ENCODE peak calls at places on chromosomes 4 and X, in eight cellular contexts. One of them, this sample, is unnamed.

GRCh38 chr4:107736924-107737448 is 17.0 kb upstream of the PAPSS1 start:
- DNase-seq in fibroblast of the aortic adventitia: peak; percentile 76
- DNase-seq in neural crest cell: peak; percentile 68
- DNase-seq in tibial nerve: no peak
- DNase-seq in A549: peak; percentile 29
- DNase-seq in GM10248: peak; percentile 48
- DNase-seq in endothelial cell: peak; percentile 74
- DNase-seq in esophagus squamous epithelium: no peak
- DNase-seq in this sample: peak; percentile 44

GRCh38 chr4:156169011-156169410 is 215.3 kb upstream of the CTSO start:
- DNase-seq in fibroblast of the aortic adventitia: peak; percentile 94
- DNase-seq in neural crest cell: peak; percentile 5
- DNase-seq in tibial nerve: no peak
- DNase-seq in A549: peak; percentile 4
- DNase-seq in GM10248: peak; percentile 17
- DNase-seq in endothelial cell: peak; percentile 48
- DNase-seq in esophagus squamous epithelium: no peak
- DNase-seq in this sample: peak; percentile 20

GRCh38 chr4:177339794-177340374 is 30.2 kb downstream of the NEIL3 start:
- DNase-seq in fibroblast of the aortic adventitia: peak; percentile 70
- DNase-seq in neural crest cell: no peak
- DNase-seq in tibial nerve: no peak
- DNase-seq in A549: peak; percentile 26
- DNase-seq in GM10248: peak; percentile 32
- DNase-seq in endothelial cell: no peak
- DNase-seq in esophagus squamous epithelium: no peak
- DNase-seq in this sample: peak; percentile 39

GRCh38 chr4:87732033-87732770 is 67.2 kb upstream of the IBSP start:
- DNase-seq in fibroblast of the aortic adventitia: peak; percentile 29
- DNase-seq in neural crest cell: no peak
- DNase-seq in tibial nerve: no peak
- DNase-seq in A549: no peak
- DNase-seq in GM10248: no peak
- DNase-seq in endothelial cell: no peak
- DNase-seq in esophagus squamous epithelium: no peak
- DNase-seq in this sample: no peak

GRCh38 chr4:157005193-157005592 is 33.6 kb upstream of the PDGFC start:
- DNase-seq in fibroblast of the aortic adventitia: no peak
- DNase-seq in neural crest cell: no peak
- DNase-seq in tibial nerve: no peak
- DNase-seq in A549: no peak
- DNase-seq in GM10248: no peak
- DNase-seq in endothelial cell: no peak
- DNase-seq in esophagus squamous epithelium: no peak
- DNase-seq in this sample: no peak

GRCh38 chr4:150978738-150979575 is 36.1 kb downstream of the LRBA start:
- DNase-seq in fibroblast of the aortic adventitia: no peak
- DNase-seq in neural crest cell: no peak
- DNase-seq in tibial nerve: no peak
- DNase-seq in A549: no peak
- DNase-seq in GM10248: no peak
- DNase-seq in endothelial cell: no peak
- DNase-seq in esophagus squamous epithelium: no peak
- DNase-seq in this sample: no peak

GRCh38 chr4:45662996-45663395 is 460.9 kb downstream of the GABRG1 start:
- DNase-seq in fibroblast of the aortic adventitia: peak; percentile 13
- DNase-seq in neural crest cell: no peak
- DNase-seq in tibial nerve: no peak
- DNase-seq in A549: no peak
- DNase-seq in GM10248: no peak
- DNase-seq in endothelial cell: no peak
- DNase-seq in esophagus squamous epithelium: no peak
- DNase-seq in this sample: no peak

GRCh38 chr4:37976991-37977470 is 16.8 kb downstream of the PTTG2 start:
- DNase-seq in fibroblast of the aortic adventitia: peak; percentile 46
- DNase-seq in neural crest cell: peak; percentile 70
- DNase-seq in tibial nerve: peak; percentile 60
- DNase-seq in A549: peak; percentile 61
- DNase-seq in GM10248: peak; percentile 90
- DNase-seq in endothelial cell: peak; percentile 81
- DNase-seq in esophagus squamous epithelium: peak; percentile 59
- DNase-seq in this sample: peak; percentile 91

GRCh38 chr4:111323496-111323895 is 700.6 kb upstream of the PITX2 start:
- DNase-seq in fibroblast of the aortic adventitia: peak; percentile 81
- DNase-seq in neural crest cell: no peak
- DNase-seq in tibial nerve: no peak
- DNase-seq in A549: no peak
- DNase-seq in GM10248: no peak
- DNase-seq in endothelial cell: no peak
- DNase-seq in esophagus squamous epithelium: no peak
- DNase-seq in this sample: no peak

GRCh38 chr4:1855334-1856070 is 454 bp downstream of the LETM1 start:
- DNase-seq in fibroblast of the aortic adventitia: no peak
- DNase-seq in neural crest cell: no peak
- DNase-seq in tibial nerve: no peak
- DNase-seq in A549: no peak
- DNase-seq in GM10248: no peak
- DNase-seq in endothelial cell: no peak
- DNase-seq in esophagus squamous epithelium: no peak
- DNase-seq in this sample: peak; percentile 57

GRCh38 chrX:102959471-102959870 is 22.4 kb downstream of the RAB40AL start:
- DNase-seq in fibroblast of the aortic adventitia: peak; percentile 68
- DNase-seq in neural crest cell: no peak
- DNase-seq in tibial nerve: no peak
- DNase-seq in A549: no peak
- DNase-seq in GM10248: no peak
- DNase-seq in endothelial cell: no peak
- DNase-seq in esophagus squamous epithelium: no peak
- DNase-seq in this sample: no peak

GRCh38 chrX:48025561-48025960 is 18.8 kb downstream of the SPACA5 start:
- DNase-seq in fibroblast of the aortic adventitia: peak; percentile 72
- DNase-seq in neural crest cell: peak; percentile 42
- DNase-seq in tibial nerve: no peak
- DNase-seq in A549: peak; percentile 72
- DNase-seq in GM10248: peak; percentile 34
- DNase-seq in endothelial cell: peak; percentile 36
- DNase-seq in esophagus squamous epithelium: no peak
- DNase-seq in this sample: peak; percentile 40

GRCh38 chr4:40183615-40184411 is 13.0 kb upstream of the RHOH start:
- DNase-seq in fibroblast of the aortic adventitia: peak; percentile 15
- DNase-seq in neural crest cell: no peak
- DNase-seq in tibial nerve: no peak
- DNase-seq in A549: no peak
- DNase-seq in GM10248: no peak
- DNase-seq in endothelial cell: no peak
- DNase-seq in esophagus squamous epithelium: no peak
- DNase-seq in this sample: peak; percentile 61

GRCh38 chr4:66927937-66928336 is 617.4 kb downstream of the CENPC start:
- DNase-seq in fibroblast of the aortic adventitia: peak; percentile 27
- DNase-seq in neural crest cell: no peak
- DNase-seq in tibial nerve: no peak
- DNase-seq in A549: no peak
- DNase-seq in GM10248: no peak
- DNase-seq in endothelial cell: no peak
- DNase-seq in esophagus squamous epithelium: no peak
- DNase-seq in this sample: no peak

GRCh38 chrX:106774981-106775380 is 27.5 kb upstream of the TBC1D8B start:
- DNase-seq in fibroblast of the aortic adventitia: no peak
- DNase-seq in neural crest cell: no peak
- DNase-seq in tibial nerve: no peak
- DNase-seq in A549: no peak
- DNase-seq in GM10248: no peak
- DNase-seq in endothelial cell: no peak
- DNase-seq in esophagus squamous epithelium: no peak
- DNase-seq in this sample: no peak

GRCh38 chrX:39720945-39721344 is 376.8 kb downstream of the BCOR start:
- DNase-seq in fibroblast of the aortic adventitia: peak; percentile 60
- DNase-seq in neural crest cell: no peak
- DNase-seq in tibial nerve: no peak
- DNase-seq in A549: no peak
- DNase-seq in GM10248: no peak
- DNase-seq in endothelial cell: no peak
- DNase-seq in esophagus squamous epithelium: no peak
- DNase-seq in this sample: no peak

GRCh38 chr4:819401-820229 is 6.3 kb downstream of the CPLX1 start:
- DNase-seq in fibroblast of the aortic adventitia: no peak
- DNase-seq in neural crest cell: no peak
- DNase-seq in tibial nerve: no peak
- DNase-seq in A549: no peak
- DNase-seq in GM10248: no peak
- DNase-seq in endothelial cell: no peak
- DNase-seq in esophagus squamous epithelium: no peak
- DNase-seq in this sample: no peak

GRCh38 chr4:185128272-185129119 is 14.6 kb upstream of the SLC25A4 start:
- DNase-seq in fibroblast of the aortic adventitia: no peak
- DNase-seq in neural crest cell: no peak
- DNase-seq in tibial nerve: no peak
- DNase-seq in A549: peak; percentile 24
- DNase-seq in GM10248: peak; percentile 45
- DNase-seq in endothelial cell: peak; percentile 36
- DNase-seq in esophagus squamous epithelium: no peak
- DNase-seq in this sample: peak; percentile 68

GRCh38 chr4:29326004-29326403 is 1394.2 kb upstream of the PCDH7 start:
- DNase-seq in fibroblast of the aortic adventitia: no peak
- DNase-seq in neural crest cell: no peak
- DNase-seq in tibial nerve: no peak
- DNase-seq in A549: no peak
- DNase-seq in GM10248: no peak
- DNase-seq in endothelial cell: no peak
- DNase-seq in esophagus squamous epithelium: no peak
- DNase-seq in this sample: no peak

GRCh38 chr4:97720869-97721432 is 422.3 kb downstream of the STPG2 start:
- DNase-seq in fibroblast of the aortic adventitia: peak; percentile 30
- DNase-seq in neural crest cell: no peak
- DNase-seq in tibial nerve: no peak
- DNase-seq in A549: peak; percentile 40
- DNase-seq in GM10248: no peak
- DNase-seq in endothelial cell: no peak
- DNase-seq in esophagus squamous epithelium: no peak
- DNase-seq in this sample: no peak

GRCh38 chr4:16759781-16760459 is 138.5 kb downstream of the LDB2 start:
- DNase-seq in fibroblast of the aortic adventitia: no peak
- DNase-seq in neural crest cell: no peak
- DNase-seq in tibial nerve: no peak
- DNase-seq in A549: no peak
- DNase-seq in GM10248: no peak
- DNase-seq in endothelial cell: no peak
- DNase-seq in esophagus squamous epithelium: no peak
- DNase-seq in this sample: no peak

DNA sequence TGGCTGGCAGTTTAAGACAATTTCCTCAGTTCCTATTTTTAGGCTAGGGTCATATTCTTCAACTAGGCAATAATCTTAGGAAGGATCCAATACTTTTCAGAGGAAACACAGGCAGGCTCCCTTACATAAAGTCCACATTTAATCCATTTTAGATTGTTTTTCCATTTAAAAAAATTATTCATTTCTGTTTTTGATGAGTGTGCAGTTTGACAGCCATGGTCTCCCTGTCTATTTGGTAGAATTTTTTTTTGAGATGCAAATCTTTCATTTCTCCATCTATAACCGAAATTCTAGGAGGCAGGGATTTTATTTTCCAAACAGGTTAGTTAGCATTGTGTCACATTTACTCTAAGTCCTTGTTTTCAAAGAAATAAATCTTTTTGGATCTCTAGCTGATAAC is 326.8 kb downstream of the PPP4R3C start:
- DNase-seq in fibroblast of the aortic adventitia: no peak
- DNase-seq in neural crest cell: no peak
- DNase-seq in tibial nerve: no peak
- DNase-seq in A549: no peak
- DNase-seq in GM10248: no peak
- DNase-seq in endothelial cell: no peak
- DNase-seq in esophagus squamous epithelium: no peak
- DNase-seq in this sample: no peak
- TF ChIP-seq CTCF in fibroblast of the aortic adventitia: no peak
- TF ChIP-seq CTCF in neural crest cell: no peak
- TF ChIP-seq CTCF in tibial nerve: no peak
- TF ChIP-seq CTCF in A549: no peak
- TF ChIP-seq CTCF in GM10248: no peak
- TF ChIP-seq CTCF in endothelial cell: no peak
- TF ChIP-seq CTCF in esophagus squamous epithelium: no peak
- TF ChIP-seq CTCF in this sample: no peak

GRCh38 chr4:6910340-6910959 is 824 bp downstream of the TBC1D14 start:
- DNase-seq in fibroblast of the aortic adventitia: no peak
- DNase-seq in neural crest cell: no peak
- DNase-seq in tibial nerve: no peak
- DNase-seq in A549: peak; percentile 48
- DNase-seq in GM10248: no peak
- DNase-seq in endothelial cell: no peak
- DNase-seq in esophagus squamous epithelium: no peak
- DNase-seq in this sample: no peak

GRCh38 chr4:6908397-6909112 is 1.1 kb upstream of the TBC1D14 start:
- DNase-seq in fibroblast of the aortic adventitia: peak; percentile 61
- DNase-seq in neural crest cell: no peak
- DNase-seq in tibial nerve: no peak
- DNase-seq in A549: no peak
- DNase-seq in GM10248: no peak
- DNase-seq in endothelial cell: no peak
- DNase-seq in esophagus squamous epithelium: no peak
- DNase-seq in this sample: peak; percentile 25

GRCh38 chr4:6907658-6908191 is 1.9 kb upstream of the TBC1D14 start:
- DNase-seq in fibroblast of the aortic adventitia: peak; percentile 31
- DNase-seq in neural crest cell: no peak
- DNase-seq in tibial nerve: no peak
- DNase-seq in A549: peak; percentile 32
- DNase-seq in GM10248: no peak
- DNase-seq in endothelial cell: peak; percentile 39
- DNase-seq in esophagus squamous epithelium: no peak
- DNase-seq in this sample: peak; percentile 67

GRCh38 chr4:6909970-6910339 is 329 bp downstream of the TBC1D14 start:
- DNase-seq in fibroblast of the aortic adventitia: no peak
- DNase-seq in neural crest cell: peak; percentile 36
- DNase-seq in tibial nerve: no peak
- DNase-seq in A549: no peak
- DNase-seq in GM10248: no peak
- DNase-seq in endothelial cell: peak; percentile 38
- DNase-seq in esophagus squamous epithelium: no peak
- DNase-seq in this sample: no peak

GRCh38 chr4:6909113-6909969 is at the start of gene TBC1D14:
- DNase-seq in fibroblast of the aortic adventitia: peak; percentile 78
- DNase-seq in neural crest cell: peak; percentile 78
- DNase-seq in tibial nerve: peak; percentile 76
- DNase-seq in A549: peak; percentile 80
- DNase-seq in GM10248: peak; percentile 96
- DNase-seq in endothelial cell: peak; percentile 85
- DNase-seq in esophagus squamous epithelium: peak; percentile 39
- DNase-seq in this sample: peak; percentile 97
- TF ChIP-seq CTCF in fibroblast of the aortic adventitia: peak; percentile 14
- TF ChIP-seq CTCF in neural crest cell: peak; percentile 37
- TF ChIP-seq CTCF in tibial nerve: no peak
- TF ChIP-seq CTCF in A549: no peak
- TF ChIP-seq CTCF in GM10248: no peak
- TF ChIP-seq CTCF in endothelial cell: peak; percentile 50
- TF ChIP-seq CTCF in esophagus squamous epithelium: no peak
- TF ChIP-seq CTCF in this sample: no peak

GRCh38 chr4:80361329-80361900 is 25.9 kb downstream of the CFAP299 start:
- DNase-seq in fibroblast of the aortic adventitia: peak; percentile 69
- DNase-seq in neural crest cell: no peak
- DNase-seq in tibial nerve: no peak
- DNase-seq in A549: peak; percentile 2
- DNase-seq in GM10248: peak; percentile 20
- DNase-seq in endothelial cell: no peak
- DNase-seq in esophagus squamous epithelium: no peak
- DNase-seq in this sample: peak; percentile 32
- TF ChIP-seq CTCF in fibroblast of the aortic adventitia: peak; percentile 29
- TF ChIP-seq CTCF in neural crest cell: peak; percentile 75
- TF ChIP-seq CTCF in tibial nerve: no peak
- TF ChIP-seq CTCF in A549: peak; percentile 44
- TF ChIP-seq CTCF in GM10248: peak; percentile 7
- TF ChIP-seq CTCF in endothelial cell: peak; percentile 70
- TF ChIP-seq CTCF in esophagus squamous epithelium: peak; percentile 15
- TF ChIP-seq CTCF in this sample: no peak

GRCh38 chr4:26765515-26765914 is 95.1 kb upstream of the STIM2 start:
- DNase-seq in fibroblast of the aortic adventitia: no peak
- DNase-seq in neural crest cell: no peak
- DNase-seq in tibial nerve: no peak
- DNase-seq in A549: no peak
- DNase-seq in GM10248: no peak
- DNase-seq in endothelial cell: no peak
- DNase-seq in esophagus squamous epithelium: no peak
- DNase-seq in this sample: no peak
- TF ChIP-seq CTCF in fibroblast of the aortic adventitia: no peak
- TF ChIP-seq CTCF in neural crest cell: no peak
- TF ChIP-seq CTCF in tibial nerve: no peak
- TF ChIP-seq CTCF in A549: no peak
- TF ChIP-seq CTCF in GM10248: no peak
- TF ChIP-seq CTCF in endothelial cell: no peak
- TF ChIP-seq CTCF in esophagus squamous epithelium: no peak
- TF ChIP-seq CTCF in this sample: no peak

This sample was measured in GM13976.